ENCODE peak calls at places on chromosome 16, in seven cellular contexts. W is B cell, C is cardiac fibroblast, N is dorsolateral prefrontal cortex, U is mammary epithelial cell, Y is GM12878, R is left ventricle myocardium inferior. K is an unnamed sample.

GRCh38 chr16:28321700-28322411 is 29.5 kb downstream of the SBK1 start:
- DNase-seq in W (peak), C (peak), N (no peak), U (peak), Y (no peak), R (no peak), K (no peak)

GRCh38 chr16:21598676-21599157 is 660 bp upstream of the METTL9 start:
- DNase-seq in W (peak), C (no peak), N (no peak), U (peak), Y (no peak), R (no peak), K (no peak)

GRCh38 chr16:50771366-50771765 is 29.5 kb downstream of the CYLD start:
- DNase-seq in W (no peak), C (no peak), N (no peak), U (peak), Y (no peak), R (no peak), K (no peak)

GRCh38 chr16:21033707-21034106 is 116.9 kb downstream of the DNAH3 start:
- DNase-seq in W (no peak), C (no peak), N (peak), U (no peak), Y (no peak), R (peak), K (no peak)

GRCh38 chr16:82835487-82836160 is 208.9 kb downstream of the CDH13 start:
- DNase-seq in W (no peak), C (no peak), N (no peak), U (peak), Y (no peak), R (no peak), K (no peak)

GRCh38 chr16:50744911-50745310 is 3.0 kb downstream of the CYLD start:
- DNase-seq in W (no peak), C (no peak), N (no peak), U (peak), Y (no peak), R (no peak), K (no peak)

GRCh38 chr16:684961-685696 is 995 bp upstream of the JMJD8 start:
- DNase-seq in W (no peak), C (no peak), N (no peak), U (no peak), Y (no peak), R (no peak), K (no peak)

GRCh38 chr16:86495756-86496261 is 14.5 kb upstream of the FOXF1 start:
- DNase-seq in W (no peak), C (no peak), N (no peak), U (no peak), Y (no peak), R (no peak), K (no peak)

GRCh38 chr16:58418601-58419000 is 26.3 kb downstream of the GINS3 start:
- DNase-seq in W (no peak), C (peak), N (no peak), U (peak), Y (no peak), R (peak), K (no peak)

GRCh38 chr16:15507299-15507958 is 73.0 kb downstream of the BMERB1 start:
- DNase-seq in W (no peak), C (peak), N (peak), U (peak), Y (no peak), R (no peak), K (no peak)

GRCh38 chr16:60648260-60648659 is 1388.0 kb downstream of the CDH8 start:
- DNase-seq in W (no peak), C (no peak), N (no peak), U (peak), Y (no peak), R (no peak), K (no peak)

GRCh38 chr16:58042001-58042885 is 16.7 kb downstream of the MMP15 start:
- DNase-seq in W (peak), C (no peak), N (no peak), U (no peak), Y (no peak), R (no peak), K (no peak)

GRCh38 chr16:31429314-31429713 is 1.2 kb upstream of the COX6A2 start:
- DNase-seq in W (no peak), C (no peak), N (no peak), U (no peak), Y (no peak), R (no peak), K (no peak)

GRCh38 chr16:30053376-30054015 is 12.1 kb upstream of the ALDOA start:
- DNase-seq in W (peak), C (peak), N (no peak), U (peak), Y (no peak), R (no peak), K (no peak)

GRCh38 chr16:71501562-71501961 is 12.4 kb upstream of the ZNF19 start:
- DNase-seq in W (no peak), C (no peak), N (no peak), U (no peak), Y (no peak), R (no peak), K (no peak)
- TF ChIP-seq CTCF in W (no peak), C (no peak), N (no peak), U (peak), Y (peak), R (no peak), K (no peak)

GRCh38 chr16:73170587-73170986 is 122.7 kb upstream of the ZFHX3 start:
- DNase-seq in W (no peak), C (no peak), N (no peak), U (no peak), Y (no peak), R (no peak), K (no peak)

GRCh38 chr16:73173396-73173795 is 125.5 kb upstream of the ZFHX3 start:
- DNase-seq in W (no peak), C (no peak), N (no peak), U (no peak), Y (no peak), R (peak), K (no peak)

GRCh38 chr16:73171901-73172619 is 124.1 kb upstream of the ZFHX3 start:
- DNase-seq in W (no peak), C (no peak), N (no peak), U (no peak), Y (no peak), R (no peak), K (no peak)

GRCh38 chr16:73171380-73171779 is 123.5 kb upstream of the ZFHX3 start:
- DNase-seq in W (no peak), C (no peak), N (no peak), U (no peak), Y (no peak), R (no peak), K (no peak)

DNA sequence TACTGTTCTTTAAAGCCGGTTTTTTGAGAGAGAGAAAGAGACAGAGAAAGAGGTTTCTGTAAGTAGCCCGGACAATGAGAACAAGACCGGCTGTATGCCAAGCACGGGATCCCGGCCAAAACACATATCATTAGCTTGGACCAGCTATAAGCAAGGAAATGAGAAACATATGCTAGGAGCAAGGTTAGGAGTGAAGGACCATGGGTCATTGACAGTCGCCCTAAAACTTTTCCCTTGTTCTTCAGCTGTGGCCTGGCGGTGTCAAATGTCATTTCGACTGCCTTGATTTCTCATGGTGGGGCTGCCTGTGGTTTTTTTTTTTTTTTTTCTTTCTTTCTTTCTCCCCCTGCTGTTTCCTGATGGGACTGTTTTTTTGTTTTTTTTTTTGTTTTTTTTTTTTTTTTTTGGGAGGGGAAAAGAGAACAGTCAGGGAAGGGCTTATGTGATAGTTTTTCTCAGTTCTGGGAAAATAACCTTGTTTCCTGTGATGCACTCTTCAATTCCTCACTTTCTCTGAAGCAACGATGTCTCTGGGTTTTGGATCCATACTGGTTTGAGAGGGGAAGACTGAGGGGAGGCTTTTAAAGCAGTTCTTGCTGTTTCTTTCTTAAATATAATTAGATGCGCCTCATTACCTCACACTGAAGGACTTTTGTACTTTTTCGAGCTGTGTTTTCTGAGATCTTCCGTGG is 124.8 kb upstream of the ZFHX3 start:
- DNase-seq in W (no peak), C (peak), N (peak), U (peak), Y (no peak), R (peak), K (no peak)
- TF ChIP-seq CTCF in W (no peak), C (peak), N (no peak), U (peak), Y (no peak), R (peak), K (no peak)

DNA sequence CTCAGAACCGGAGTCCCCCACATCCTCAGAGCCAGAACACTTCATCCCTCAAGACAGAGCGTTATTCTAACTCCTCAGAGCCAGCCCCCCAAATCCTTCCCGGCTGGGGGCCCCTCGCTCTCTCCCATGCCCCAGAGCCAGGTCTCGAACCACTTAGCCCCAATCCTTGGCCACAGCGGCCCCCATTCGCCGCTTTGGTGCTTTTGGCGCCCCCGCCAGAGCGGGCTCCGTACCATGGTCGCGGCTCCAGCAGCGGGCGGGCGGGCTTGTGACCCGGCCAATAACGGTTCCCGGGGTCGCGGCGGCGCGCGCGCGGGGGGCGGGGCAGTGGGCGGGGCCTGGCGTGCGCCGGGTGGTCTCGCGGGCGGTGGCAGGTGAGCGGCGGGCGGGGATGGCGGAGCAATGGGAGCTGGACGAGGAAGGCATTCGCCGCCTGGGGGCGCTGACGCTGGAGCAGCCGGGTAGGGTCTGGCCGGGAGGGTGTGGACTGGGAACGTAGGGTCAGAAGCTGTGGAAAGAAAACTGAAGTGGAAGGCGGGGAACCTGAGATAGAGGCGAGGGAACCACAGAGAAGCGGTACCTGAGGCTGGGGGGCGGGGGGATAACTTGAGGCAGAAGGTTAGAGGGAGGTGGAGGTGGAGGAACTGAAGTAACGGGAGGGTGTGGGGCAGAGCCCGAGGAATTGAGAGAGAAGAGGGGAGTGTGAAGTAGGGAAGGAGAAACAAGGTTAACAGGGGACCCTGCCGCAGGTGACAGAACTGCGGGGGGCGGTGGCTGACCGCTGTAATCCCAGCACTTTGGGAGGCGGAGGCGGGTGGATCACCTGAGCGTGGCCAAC is at the start of the genes KCTD19 and LRRC36:
- DNase-seq in W (peak), C (no peak), N (no peak), U (no peak), Y (no peak), R (peak), K (peak)
- TF ChIP-seq CTCF in W (peak), C (peak), N (no peak), U (peak), Y (peak), R (peak), K (peak)

DNA sequence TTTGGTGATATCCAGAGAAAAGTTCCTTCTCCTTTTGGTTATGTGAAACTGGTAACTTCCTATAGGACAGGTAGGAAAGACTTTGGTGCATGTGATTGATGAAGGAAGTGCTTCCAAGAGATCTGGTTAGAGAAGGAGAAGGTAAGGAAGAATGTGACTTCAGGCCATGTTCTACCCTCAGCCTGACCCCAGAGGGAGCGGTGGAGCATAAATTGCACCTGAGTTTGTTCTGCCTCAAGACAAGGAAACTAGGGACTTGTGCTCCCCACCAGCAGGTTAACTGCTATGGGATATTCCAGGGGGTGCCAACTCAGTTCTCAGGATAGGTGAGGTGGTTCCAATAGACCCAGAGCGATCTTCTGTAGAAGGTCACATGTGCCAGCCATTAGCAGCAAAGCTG is 299.3 kb upstream of the XYLT1 start:
- DNase-seq in W (no peak), C (no peak), N (no peak), U (no peak), Y (no peak), R (no peak), K (no peak)
- TF ChIP-seq CTCF in W (no peak), C (no peak), N (no peak), U (no peak), Y (no peak), R (no peak), K (no peak)

DNA sequence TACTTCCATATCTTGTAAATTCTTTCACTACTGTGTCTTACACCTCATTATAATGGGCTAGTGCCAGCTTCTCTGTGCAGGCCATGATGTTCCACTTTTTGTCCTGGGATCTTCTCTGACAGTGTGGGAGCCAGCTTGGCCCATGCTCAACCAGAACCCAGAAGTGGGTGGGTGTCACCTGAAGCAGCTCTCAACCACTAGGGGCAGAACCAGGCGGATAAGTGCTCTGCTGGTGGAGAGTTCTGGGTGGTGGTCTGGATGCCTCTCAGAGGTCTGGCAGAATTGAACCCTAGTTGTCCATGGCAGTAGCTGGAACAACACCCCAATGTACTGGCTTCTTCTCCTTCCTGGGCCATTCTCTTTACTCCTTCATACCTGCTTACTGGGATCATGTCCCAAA is 254.1 kb upstream of the N4BP1 start:
- DNase-seq in W (no peak), C (no peak), N (no peak), U (no peak), Y (no peak), R (no peak), K (no peak)
- TF ChIP-seq CTCF in W (no peak), C (no peak), N (no peak), U (no peak), Y (peak), R (no peak), K (no peak)

GRCh38 chr16:1825864-1826690 is 548 bp downstream of the HAGH start:
- DNase-seq in W (peak), C (peak), N (peak), U (peak), Y (no peak), R (peak), K (no peak)
- TF ChIP-seq CTCF in W (no peak), C (no peak), N (no peak), U (no peak), Y (no peak), R (peak), K (no peak)

GRCh38 chr16:88991813-88992350 is 14.9 kb upstream of the CBFA2T3 start:
- DNase-seq in W (no peak), C (no peak), N (no peak), U (no peak), Y (no peak), R (no peak), K (no peak)
- TF ChIP-seq CTCF in W (no peak), C (no peak), N (no peak), U (no peak), Y (no peak), R (no peak), K (no peak)

GRCh38 chr16:67669499-67670101 is 3.0 kb downstream of the C16orf86 start:
- DNase-seq in W (no peak), C (no peak), N (no peak), U (no peak), Y (no peak), R (no peak), K (no peak)

GRCh38 chr16:67667817-67668494 is 1.3 kb downstream of the C16orf86 start:
- DNase-seq in W (peak), C (peak), N (peak), U (peak), Y (peak), R (peak), K (peak)

GRCh38 chr16:67667434-67667816 is 811 bp downstream of the C16orf86 start:
- DNase-seq in W (no peak), C (no peak), N (no peak), U (no peak), Y (no peak), R (no peak), K (no peak)

GRCh38 chr16:67666538-67667433 is at the start of the genes C16orf86 and ENKD1:
- DNase-seq in W (peak), C (peak), N (peak), U (peak), Y (no peak), R (peak), K (peak)

DNA sequence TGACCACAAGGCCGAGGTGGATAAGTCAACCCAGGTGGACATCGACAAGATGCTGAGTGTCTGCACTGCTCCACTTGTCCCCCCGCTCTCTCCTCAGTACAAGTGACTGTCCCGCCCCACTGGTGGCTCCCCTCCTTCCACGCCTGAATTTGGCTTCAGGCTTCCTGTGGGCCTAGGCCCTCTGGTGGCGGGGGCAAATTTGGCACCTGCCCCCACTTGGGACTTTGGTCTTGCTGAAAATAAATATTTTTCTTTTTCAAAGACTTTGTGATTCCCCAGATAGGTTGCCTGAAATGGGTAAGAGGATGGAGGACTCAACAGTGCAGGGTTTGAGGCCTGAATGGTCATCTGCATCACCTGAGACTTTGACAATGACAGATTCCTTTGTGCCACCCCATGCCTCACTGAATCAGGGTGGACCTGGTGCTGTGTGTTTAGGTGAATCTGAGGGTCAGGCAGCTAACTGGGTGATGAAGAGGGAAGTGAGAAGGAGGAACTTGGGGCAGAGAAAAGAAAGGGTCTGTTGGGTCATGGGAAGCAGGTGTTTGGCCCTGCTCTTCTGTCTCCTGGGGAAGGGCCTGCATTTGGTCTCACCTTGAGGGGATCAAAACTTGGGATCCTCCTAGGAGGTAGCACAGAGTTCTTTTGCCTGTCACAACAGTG is 2.0 kb downstream of the C16orf86 start:
- DNase-seq in W (peak), C (no peak), N (no peak), U (no peak), Y (no peak), R (no peak), K (no peak)
- TF ChIP-seq CTCF in W (peak), C (peak), N (no peak), U (peak), Y (peak), R (no peak), K (peak)

DNA sequence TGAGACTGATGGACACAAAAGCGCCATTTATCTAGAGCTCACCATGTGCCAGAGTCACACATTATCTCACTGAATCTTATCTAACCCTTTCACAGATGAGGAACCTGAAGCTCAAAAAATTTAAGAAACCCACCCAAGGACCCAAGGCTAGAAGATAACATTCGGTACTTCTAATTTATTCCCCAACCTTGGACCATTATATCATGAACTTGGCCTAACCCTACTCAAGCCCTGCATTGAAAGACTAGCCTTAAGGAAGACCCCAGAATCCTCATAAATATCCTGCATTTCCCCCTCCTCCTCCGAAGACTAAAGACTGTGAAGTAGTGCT is 548 bp upstream of the DYNC1LI2 start:
- DNase-seq in W (no peak), C (no peak), N (no peak), U (no peak), Y (no peak), R (no peak), K (no peak)
- TF ChIP-seq CTCF in W (peak), C (no peak), N (peak), U (no peak), Y (no peak), R (no peak), K (peak)